ENCODE peak calls at places on chromosome 19, in six cellular contexts. Y, M, K, Q, E and B are unnamed samples.

GRCh38 chr19:2289714-2290435 is 7.9 kb upstream of the PEAK3 start:
- DNase-seq in M (no peak), E (no peak), Y (no peak), K (no peak), Q (no peak), B (peak)

GRCh38 chr19:39413269-39413902 is 917 bp downstream of the PLEKHG2 start:
- DNase-seq in Y (peak), Q (no peak), K (no peak), E (peak), M (peak), B (peak)

GRCh38 chr19:52270266-52270885 is 989 bp downstream of the ZNF766 start:
- DNase-seq in Y (no peak), M (no peak), Q (no peak), E (peak), K (no peak), B (peak)

GRCh38 chr19:940591-941291 is 14.9 kb downstream of the ARID3A start:
- DNase-seq in Q (no peak), K (no peak), Y (peak), M (peak), E (peak), B (peak)

GRCh38 chr19:56321981-56322558 is 7.4 kb upstream of the ZSCAN5A start:
- DNase-seq in K (no peak), Y (no peak), E (no peak), M (no peak), Q (no peak), B (no peak)

GRCh38 chr19:982567-983170 is 1.5 kb upstream of the WDR18 start:
- DNase-seq in K (no peak), E (peak), Y (peak), M (no peak), Q (no peak), B (peak)

GRCh38 chr19:28504139-28504538 is 708.8 kb downstream of the UQCRFS1 start:
- DNase-seq in K (no peak), M (no peak), Y (no peak), E (no peak), Q (no peak), B (no peak)

GRCh38 chr19:38596057-38596981 is 21.4 kb downstream of the MAP4K1 start:
- DNase-seq in M (no peak), E (peak), Q (no peak), Y (peak), K (peak), B (peak)

GRCh38 chr19:52660981-52661380 is 22.8 kb upstream of the ZNF83 start:
- DNase-seq in K (no peak), E (no peak), Y (no peak), M (no peak), Q (no peak), B (no peak)

GRCh38 chr19:16327911-16328823 is 3.5 kb downstream of the KLF2 start:
- DNase-seq in Q (peak), Y (peak), K (no peak), E (no peak), M (peak), B (peak)

GRCh38 chr19:45368737-45369340 is 1.5 kb downstream of the ERCC2 start:
- DNase-seq in E (no peak), M (no peak), Y (no peak), Q (no peak), K (no peak), B (no peak)

GRCh38 chr19:53394974-53395839 is at the start of gene ZNF765:
- DNase-seq in E (peak), Q (peak), Y (peak), M (peak), K (peak), B (peak)

GRCh38 chr19:52889076-52889475 is 8.4 kb downstream of the ZNF320 start:
- DNase-seq in M (no peak), K (no peak), Y (no peak), Q (no peak), E (no peak), B (no peak)

GRCh38 chr19:12769689-12770088 is 5.7 kb downstream of the HOOK2 start:
- DNase-seq in E (no peak), Y (no peak), M (no peak), K (no peak), Q (no peak), B (peak)

GRCh38 chr19:33366127-33366526 is 7.4 kb upstream of the CEBPG start:
- DNase-seq in E (no peak), M (no peak), Q (no peak), Y (no peak), K (no peak), B (peak)

GRCh38 chr19:19545707-19546106 is 7.6 kb downstream of the CILP2 start:
- DNase-seq in K (no peak), E (no peak), Q (no peak), Y (no peak), M (no peak), B (no peak)

GRCh38 chr19:49971991-49972401 is 11.0 kb upstream of the SIGLEC11 start:
- DNase-seq in E (no peak), Q (no peak), Y (no peak), M (no peak), K (no peak), B (no peak)

GRCh38 chr19:12610540-12611360 is at the start of the genes ZNF490 and ZNF791:
- DNase-seq in Q (peak), M (peak), Y (peak), E (peak), K (peak), B (peak)

GRCh38 chr19:2806736-2807378 is 12.8 kb upstream of the ZNF554 start:
- DNase-seq in M (no peak), E (peak), Q (no peak), K (no peak), Y (no peak), B (no peak)

GRCh38 chr19:622666-623065 is 10.7 kb downstream of the POLRMT start:
- DNase-seq in K (no peak), Q (no peak), E (no peak), Y (no peak), M (no peak), B (no peak)

GRCh38 chr19:1483979-1484428 is 5.0 kb upstream of the C19orf25 start:
- DNase-seq in E (no peak), M (no peak), Q (no peak), K (no peak), Y (no peak), B (no peak)

GRCh38 chr19:12913871-12914690 is 5.0 kb downstream of the SYCE2 start:
- DNase-seq in M (no peak), Q (no peak), Y (no peak), K (no peak), E (no peak), B (peak)

GRCh38 chr19:55095260-55096060 is 19.8 kb downstream of the EPS8L1 start:
- DNase-seq in E (no peak), M (no peak), K (no peak), Q (no peak), Y (no peak), B (no peak)

GRCh38 chr19:33700408-33700757 is 78.6 kb downstream of the CHST8 start:
- DNase-seq in Q (no peak), M (peak), E (peak), K (no peak), Y (no peak), B (no peak)

GRCh38 chr19:52535831-52536800 is 8.6 kb downstream of the ZNF808 start:
- DNase-seq in E (peak), M (peak), Y (peak), Q (peak), K (no peak), B (peak)

GRCh38 chr19:48186541-48186991 is 16.1 kb downstream of the ZSWIM9 start:
- DNase-seq in K (no peak), E (no peak), Q (no peak), M (no peak), Y (no peak), B (no peak)

GRCh38 chr19:2478324-2478755 is 2.4 kb downstream of the GADD45B start:
- DNase-seq in M (peak), Y (peak), K (no peak), E (peak), Q (no peak), B (peak)

GRCh38 chr19:11444059-11444458 is 8.6 kb downstream of the PRKCSH start:
- DNase-seq in K (no peak), Y (no peak), E (no peak), M (no peak), Q (no peak), B (no peak)

GRCh38 chr19:42301646-42302204 is at the start of gene PRR19:
- DNase-seq in E (no peak), M (peak), Q (no peak), Y (no peak), K (no peak), B (peak)
- H3K27ac ChIP-seq in E (peak), M (peak), Q (peak), Y (no peak), K (peak), B (peak)

GRCh38 chr19:35019144-35019543 is 11.1 kb upstream of the SCN1B start:
- DNase-seq in M (no peak), K (no peak), E (no peak), Y (no peak), Q (no peak), B (no peak)
- TF ChIP-seq POLR2AphosphoS5 in M (no peak), K (no peak), E (no peak), Y (no peak), Q (no peak), B (no peak)

GRCh38 chr19:5434970-5435641 is 20.1 kb upstream of the ZNRF4 start:
- DNase-seq in Q (no peak), K (no peak), M (no peak), Y (no peak), E (no peak), B (no peak)
- H3K27ac ChIP-seq in Q (no peak), K (no peak), M (no peak), Y (no peak), E (no peak), B (no peak)

GRCh38 chr19:46850228-46851203 is at the start of gene AP2S1:
- DNase-seq in Q (peak), M (peak), E (peak), Y (peak), K (peak), B (peak)
- TF ChIP-seq POLR2AphosphoS5 in Q (peak), M (peak), E (peak), Y (peak), K (no peak), B (peak)

GRCh38 chr19:18083929-18084684 is 2.6 kb downstream of the IL12RB1 start:
- DNase-seq in E (no peak), K (no peak), Y (no peak), Q (no peak), M (no peak), B (no peak)

GRCh38 chr19:18086590-18087138 is at the start of gene IL12RB1:
- DNase-seq in Y (no peak), M (no peak), Q (no peak), E (no peak), K (no peak), B (peak)

GRCh38 chr19:18090545-18091216 is 3.9 kb upstream of the IL12RB1 start:
- DNase-seq in K (no peak), Y (peak), Q (no peak), E (no peak), M (no peak), B (no peak)

GRCh38 chr19:18089726-18090125 is 3.0 kb upstream of the IL12RB1 start:
- DNase-seq in E (no peak), K (no peak), M (no peak), Q (no peak), Y (no peak), B (no peak)

DNA sequence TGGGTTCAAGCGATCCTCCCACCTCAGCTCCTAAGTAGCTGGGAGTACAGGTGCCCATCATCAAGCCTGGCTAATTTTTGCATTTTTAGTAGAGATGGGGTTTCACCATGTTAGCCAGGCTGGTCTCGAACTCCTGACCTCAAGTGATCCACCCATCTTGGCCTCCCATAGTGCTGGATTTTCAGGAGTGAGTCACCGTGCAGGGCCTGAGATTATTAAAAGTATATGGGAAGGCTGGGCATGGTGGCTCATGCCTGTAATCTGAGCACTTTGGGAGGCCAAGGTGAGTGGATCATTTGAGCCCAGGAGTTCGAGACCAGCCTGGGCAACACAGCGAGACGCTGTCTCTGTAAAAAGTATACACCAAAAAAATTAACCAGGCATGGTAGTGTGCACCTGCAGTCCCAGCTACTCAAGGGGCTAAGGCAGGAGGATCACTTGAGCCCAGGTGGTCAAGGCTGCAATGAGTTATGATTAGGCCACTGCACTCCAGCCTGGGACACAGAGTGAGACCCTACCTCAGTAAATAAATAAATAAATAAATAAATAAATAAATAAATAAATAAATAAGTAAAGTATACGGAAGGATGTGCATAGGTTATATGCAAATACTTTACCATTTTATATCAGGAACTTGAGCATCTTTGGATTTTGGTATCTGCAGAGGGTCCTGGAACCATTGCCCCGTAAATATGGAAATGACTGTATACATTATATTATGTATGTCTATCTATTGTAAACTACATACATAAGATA is 854 bp downstream of the IL12RB1 start:
- DNase-seq in M (no peak), Y (no peak), Q (no peak), E (no peak), K (no peak), B (no peak)
- H3K27ac ChIP-seq in M (no peak), Y (no peak), Q (no peak), E (no peak), K (no peak), B (no peak)

DNA sequence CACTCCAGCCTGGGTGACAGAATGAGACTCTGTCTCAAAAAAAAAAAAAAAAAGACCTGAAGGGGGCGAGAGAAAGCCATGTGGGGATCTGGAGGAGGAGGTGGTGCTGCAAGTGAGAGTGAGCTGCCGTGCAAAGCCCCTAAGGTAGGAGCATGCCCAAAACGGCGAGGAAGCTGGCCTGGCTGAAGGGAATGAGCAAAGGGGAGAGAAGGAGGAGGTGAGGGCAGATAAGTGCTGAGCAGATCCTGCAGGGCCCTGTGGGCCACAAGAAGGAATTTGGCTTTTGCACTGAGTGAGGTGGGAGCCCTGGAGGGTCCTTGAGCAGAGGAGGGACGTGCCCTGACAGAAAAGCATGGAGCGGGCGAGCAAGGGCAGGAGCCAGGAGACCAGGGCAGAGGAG is 19.4 kb upstream of the ADGRE5 start:
- DNase-seq in Q (no peak), Y (no peak), K (no peak), E (peak), M (no peak), B (no peak)
- TF ChIP-seq POLR2AphosphoS5 in Q (no peak), Y (no peak), K (no peak), E (no peak), M (no peak), B (no peak)

DNA sequence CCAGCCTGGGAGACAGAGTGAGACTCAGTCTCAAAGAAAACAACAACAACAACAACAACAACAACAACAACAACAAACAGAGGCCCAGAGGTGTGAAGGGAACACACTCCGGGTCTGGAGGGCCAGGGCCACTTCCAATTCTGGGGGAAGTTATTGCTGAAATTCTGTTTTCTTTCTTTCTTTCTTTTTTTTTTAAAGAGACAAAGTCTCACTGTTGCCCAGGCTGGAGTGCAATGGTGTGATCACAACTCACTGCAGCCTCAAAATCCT is 3.5 kb upstream of the CAPS start:
- DNase-seq in K (no peak), E (no peak), Q (no peak), M (no peak), Y (no peak), B (no peak)
- H3K27ac ChIP-seq in K (no peak), E (no peak), Q (no peak), M (no peak), Y (no peak), B (no peak)